ENCODE peak calls at places on chromosome 21, in four cellular contexts. P is HCT116, S is H1, O is K562. Q is an unnamed sample.

GRCh38 chr21:14120091-14120734 is 90.5 kb downstream of the LIPI start:
- DNase-seq in O (peak; percentile 78), P (no peak), S (no peak), Q (peak; percentile 11)

GRCh38 chr21:44448651-44449131 is 6.6 kb upstream of the LRRC3 start:
- DNase-seq in P (no peak), S (no peak), O (no peak), Q (peak; percentile 33)

GRCh38 chr21:44498280-44498964 is 41.6 kb downstream of the KRTAP10-1 start:
- DNase-seq in S (no peak), P (no peak), O (no peak), Q (peak; percentile 65)

GRCh38 chr21:33302796-33303195 is 22.0 kb upstream of the IFNAR1 start:
- DNase-seq in S (no peak), P (no peak), O (no peak), Q (peak; percentile 47)

GRCh38 chr21:32826317-32827167 is 55.0 kb upstream of the PAXBP1 start:
- DNase-seq in O (peak; percentile 73), S (no peak), P (peak; percentile 60), Q (peak; percentile 54)

GRCh38 chr21:43864313-43864805 is 664 bp upstream of the AGPAT3 start:
- DNase-seq in P (peak; percentile 60), S (no peak), O (peak; percentile 60), Q (no peak)

GRCh38 chr21:42790520-42790919 is 88.8 kb downstream of the WDR4 start:
- DNase-seq in O (no peak), P (no peak), S (no peak), Q (no peak)

GRCh38 chr21:46183910-46184624 is at the start of gene SPATC1L:
- DNase-seq in S (peak; percentile 38), O (peak; percentile 85), P (no peak), Q (peak; percentile 24)

GRCh38 chr21:46622226-46622625 is 13.2 kb upstream of the PRMT2 start:
- DNase-seq in P (no peak), O (no peak), S (no peak), Q (peak; percentile 94)

GRCh38 chr21:33327792-33328433 is 3.1 kb downstream of the IFNAR1 start:
- DNase-seq in P (no peak), S (no peak), O (peak; percentile 23), Q (no peak)

GRCh38 chr21:21203822-21204339 is 205.7 kb downstream of the NCAM2 start:
- DNase-seq in O (no peak), S (no peak), P (no peak), Q (no peak)

GRCh38 chr21:17371470-17371869 is 141.4 kb upstream of the CXADR start:
- DNase-seq in O (no peak), S (no peak), P (no peak), Q (no peak)

GRCh38 chr21:14554948-14555347 is 8.8 kb upstream of the SAMSN1 start:
- DNase-seq in S (no peak), O (no peak), P (no peak), Q (no peak)

GRCh38 chr21:29092102-29092959 is 18.9 kb upstream of the CCT8 start:
- DNase-seq in P (no peak), S (no peak), O (no peak), Q (no peak)

GRCh38 chr21:20882462-20883415 is 115.5 kb upstream of the NCAM2 start:
- DNase-seq in S (peak; percentile 27), O (peak; percentile 56), P (peak; percentile 8), Q (no peak)

GRCh38 chr21:46114963-46115362 is 17.1 kb downstream of the COL6A2 start:
- DNase-seq in S (no peak), O (no peak), P (no peak), Q (no peak)

GRCh38 chr21:36388835-36389234 is 3.6 kb downstream of the CHAF1B start:
- DNase-seq in O (no peak), S (peak; percentile 33), P (no peak), Q (no peak)

GRCh38 chr21:27219068-27219467 is 252.2 kb upstream of the ADAMTS5 start:
- DNase-seq in S (no peak), O (no peak), P (no peak), Q (no peak)

GRCh38 chr21:41771625-41771945 is 4.7 kb upstream of the RIPK4 start:
- DNase-seq in S (no peak), P (no peak), O (no peak), Q (no peak)
- TF ChIP-seq FOSL1 in S (no peak), P (no peak), O (no peak), Q (no peak)

GRCh38 chr21:37446552-37446951 is 80.0 kb downstream of the DYRK1A start:
- DNase-seq in S (no peak), P (no peak), O (peak; percentile 53), Q (no peak)
- TF ChIP-seq FOSL1 in S (no peak), P (no peak), O (no peak), Q (no peak)

GRCh38 chr21:41621523-41621922 is 113.6 kb upstream of the TMPRSS2 start:
- DNase-seq in P (no peak), S (no peak), O (no peak), Q (no peak)
- TF ChIP-seq FOSL1 in P (no peak), S (no peak), O (no peak), Q (no peak)

GRCh38 chr21:35337573-35337972 is 288.5 kb upstream of the RUNX1 start:
- DNase-seq in S (no peak), O (no peak), P (no peak), Q (no peak)
- TF ChIP-seq FOSL1 in S (no peak), O (no peak), P (no peak), Q (no peak)

GRCh38 chr21:34336756-34337391 is 26.9 kb upstream of the KCNE2 start:
- DNase-seq in S (no peak), P (no peak), O (no peak), Q (no peak)

GRCh38 chr21:34336245-34336644 is 27.6 kb upstream of the KCNE2 start:
- DNase-seq in O (no peak), S (no peak), P (no peak), Q (no peak)

GRCh38 chr21:34330055-34330454 is 33.8 kb upstream of the KCNE2 start:
- DNase-seq in S (no peak), O (peak; percentile 57), P (no peak), Q (no peak)

GRCh38 chr21:34335316-34335715 is 28.5 kb upstream of the KCNE2 start:
- DNase-seq in S (no peak), P (no peak), O (no peak), Q (no peak)

DNA sequence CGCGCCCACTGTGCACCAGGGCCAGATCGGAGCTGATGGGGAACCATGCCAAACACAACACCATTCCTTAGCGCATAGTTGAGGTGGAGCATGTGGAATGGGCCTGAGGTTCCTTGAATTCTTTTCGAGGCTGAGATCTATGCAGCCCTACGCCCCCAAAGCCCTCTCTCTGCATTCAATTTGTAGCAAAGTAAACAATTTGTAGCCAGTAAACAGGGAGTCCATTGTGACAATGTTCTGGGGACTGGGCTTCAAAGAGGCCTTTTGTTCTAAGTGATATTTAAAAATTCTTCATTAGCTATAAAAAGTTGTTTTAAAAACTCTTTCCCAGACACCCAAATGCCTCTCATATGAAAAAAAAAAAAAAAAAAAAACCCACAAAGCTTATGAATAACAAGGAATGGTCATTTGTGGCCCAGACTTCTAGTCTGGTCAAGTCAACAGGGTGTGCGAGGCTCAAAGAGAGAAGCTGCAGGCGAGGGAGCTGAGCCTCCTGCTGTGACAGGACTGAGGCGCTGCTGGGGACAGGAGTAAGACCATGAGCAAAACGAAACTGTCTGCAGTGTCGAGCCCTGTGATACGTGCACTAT is 30.6 kb upstream of the KCNE2 start:
- DNase-seq in O (no peak), P (no peak), S (no peak), Q (no peak)
- TF ChIP-seq FOSL1 in O (no peak), P (no peak), S (no peak), Q (no peak)

Q was measured in HepG2.